ENCODE peak calls at places on chromosomes 16 and 17, in four cellular contexts. N is HepG2, W is K562, E is GM12878. D is an unnamed sample.

GRCh38 chr17:52148969-52149351 is 9.6 kb downstream of the CA10 start:
- DNase-seq in N (no peak), W (no peak), E (no peak), D (no peak)

GRCh38 chr16:85398688-85399582 is 214.2 kb upstream of the GSE1 start:
- DNase-seq in E (no peak), W (no peak), N (no peak), D (no peak)

GRCh38 chr17:3723188-3723555 is 531 bp upstream of the HASPIN start:
- DNase-seq in N (no peak), E (no peak), W (peak; percentile 18), D (no peak)

GRCh38 chr17:58364270-58364942 is 12.4 kb upstream of the SUPT4H1 start:
- DNase-seq in E (no peak), W (peak; percentile 90), N (peak; percentile 84), D (no peak)

GRCh38 chr17:50868594-50868993 is 2.4 kb upstream of the TOB1 start:
- DNase-seq in E (no peak), N (no peak), W (no peak), D (no peak)

GRCh38 chr16:1903845-1904820 is 14.1 kb downstream of the HS3ST6 start:
- DNase-seq in N (no peak), W (no peak), E (no peak), D (no peak)

GRCh38 chr17:61221597-61222471 is 177.8 kb upstream of the TBX2 start:
- DNase-seq in W (no peak), N (no peak), E (no peak), D (no peak)

GRCh38 chr17:15475620-15476354 is 8.4 kb upstream of the CDRT4 start:
- DNase-seq in E (no peak), W (no peak), N (peak; percentile 10), D (no peak)

GRCh38 chr16:24037335-24037734 is 201.6 kb downstream of the PRKCB start:
- DNase-seq in W (no peak), E (no peak), N (no peak), D (no peak)

GRCh38 chr16:67853670-67854069 is 6.2 kb upstream of the CENPT start:
- DNase-seq in E (no peak), N (no peak), W (no peak), D (no peak)

GRCh38 chr16:80733366-80733901 is 71.0 kb downstream of the CDYL2 start:
- DNase-seq in W (no peak), E (no peak), N (no peak), D (no peak)

GRCh38 chr17:45129940-45130639 is 2.2 kb downstream of the PLCD3 start:
- DNase-seq in W (no peak), E (no peak), N (peak; percentile 71), D (no peak)

GRCh38 chr16:14125030-14125681 is 54.0 kb downstream of the MRTFB start:
- DNase-seq in W (no peak), E (no peak), N (no peak), D (no peak)

GRCh38 chr16:1108299-1109252 is 12.5 kb upstream of the C1QTNF8 start:
- DNase-seq in N (no peak), W (no peak), E (no peak), D (no peak)

GRCh38 chr17:74842599-74843351 is 16.9 kb downstream of the GRIN2C start:
- DNase-seq in N (peak; percentile 52), E (no peak), W (peak; percentile 48), D (peak; percentile 89)

GRCh38 chr17:63545302-63545928 is 4.9 kb upstream of the DCAF7 start:
- DNase-seq in E (no peak), N (no peak), W (no peak), D (no peak)

GRCh38 chr16:83720981-83721380 is 86.8 kb upstream of the HSBP1 start:
- DNase-seq in E (no peak), W (no peak), N (no peak), D (no peak)

GRCh38 chr17:72362466-72363335 is 241.9 kb downstream of the SOX9 start:
- DNase-seq in E (no peak), W (no peak), N (peak; percentile 85), D (no peak)

GRCh38 chr17:64661731-64661980 is 451 bp downstream of the SMURF2 start:
- DNase-seq in W (no peak), E (no peak), N (no peak), D (no peak)

GRCh38 chr17:71085238-71086033 is 916.1 kb downstream of the KCNJ2 start:
- DNase-seq in W (peak; percentile 14), N (peak; percentile 48), E (no peak), D (peak; percentile 35)

GRCh38 chr16:66472961-66473610 is 46.0 kb downstream of the BEAN1 start:
- DNase-seq in E (no peak), W (peak; percentile 24), N (no peak), D (no peak)
- TF ChIP-seq BHLHE40 in E (no peak), W (no peak), N (no peak), D (no peak)

GRCh38 chr17:66673668-66674276 is 161.1 kb upstream of the CACNG5 start:
- DNase-seq in N (peak; percentile 43), W (peak; percentile 23), E (no peak), D (peak; percentile 67)
- TF ChIP-seq TARDBP in N (no peak), W (no peak), E (no peak), D (no peak)

GRCh38 chr17:489758-490329 is 137.2 kb upstream of the RPH3AL start:
- DNase-seq in E (no peak), W (peak; percentile 25), N (peak; percentile 14), D (peak; percentile 35)

GRCh38 chr17:488993-489757 is 136.6 kb upstream of the RPH3AL start:
- DNase-seq in N (peak; percentile 37), E (no peak), W (no peak), D (no peak)

GRCh38 chr17:493666-494065 is 141.1 kb upstream of the RPH3AL start:
- DNase-seq in W (no peak), E (no peak), N (no peak), D (no peak)

GRCh38 chr17:492015-492399 is 139.4 kb upstream of the RPH3AL start:
- DNase-seq in N (no peak), E (no peak), W (no peak), D (no peak)

DNA sequence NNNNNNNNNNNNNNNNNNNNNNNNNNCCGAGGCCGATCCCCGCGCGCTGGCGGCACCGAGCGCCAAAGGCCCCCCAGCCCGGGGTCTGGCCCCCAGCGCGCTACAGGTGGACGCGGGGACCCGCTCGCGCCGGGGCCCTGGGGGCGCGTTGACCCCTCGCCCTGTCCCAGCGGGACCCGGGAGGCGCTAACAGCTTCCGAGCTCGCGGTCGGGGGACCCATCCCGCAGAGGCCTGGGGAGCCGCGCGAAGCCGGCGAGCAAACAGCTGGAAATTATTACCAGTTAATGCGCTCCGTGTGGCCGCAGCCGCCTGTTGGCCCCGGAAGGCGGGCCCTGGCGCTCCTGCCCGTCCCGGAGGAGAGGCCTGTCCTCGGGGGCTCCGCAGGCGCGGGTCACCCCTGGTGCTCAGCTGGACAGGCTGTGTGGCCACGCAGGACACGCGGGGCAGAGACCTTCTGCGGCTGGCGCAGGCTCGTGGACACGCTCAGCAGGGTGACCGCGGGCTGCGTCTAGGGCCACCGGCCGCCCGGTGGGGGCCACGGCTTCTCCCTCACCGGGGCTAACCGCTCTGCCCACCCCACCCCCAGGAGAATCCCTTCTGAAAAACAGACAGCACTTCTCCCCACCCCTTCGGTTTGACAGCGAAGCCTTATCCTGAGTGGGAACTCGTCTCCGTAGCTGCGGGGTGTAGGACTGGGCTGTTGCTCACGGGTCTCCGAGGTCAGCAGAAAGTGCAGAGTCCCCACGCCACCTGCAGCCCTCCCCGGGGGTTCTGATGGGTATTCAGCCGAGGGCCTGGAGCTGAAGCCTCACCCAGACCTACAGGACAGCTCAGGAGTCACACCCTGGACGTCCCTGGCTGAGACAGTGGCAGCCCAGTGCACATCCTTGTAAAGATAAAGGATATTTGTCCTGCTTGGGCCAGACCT is 138.7 kb upstream of the RPH3AL start:
- DNase-seq in W (peak; percentile 18), E (no peak), N (peak; percentile 51), D (peak; percentile 61)
- TF ChIP-seq FOXK2 in W (no peak), E (no peak), N (no peak), D (no peak)

GRCh38 chr17:18070861-18071340 is 16.8 kb upstream of the DRG2 start:
- DNase-seq in E (no peak), W (peak; percentile 69), N (no peak), D (peak; percentile 35)
- TF ChIP-seq BHLHE40 in E (no peak), W (no peak), N (no peak), D (no peak)

GRCh38 chr16:50644730-50645129 is 36.4 kb downstream of the SNX20 start:
- DNase-seq in E (no peak), N (no peak), W (no peak), D (no peak)

GRCh38 chr16:50641818-50642187 is 39.3 kb downstream of the SNX20 start:
- DNase-seq in W (no peak), E (no peak), N (no peak), D (no peak)

GRCh38 chr16:50642349-50642748 is 38.8 kb downstream of the SNX20 start:
- DNase-seq in W (no peak), E (no peak), N (peak; percentile 57), D (no peak)

GRCh38 chr16:50644245-50644644 is 36.9 kb downstream of the SNX20 start:
- DNase-seq in W (no peak), E (no peak), N (no peak), D (no peak)

GRCh38 chr16:50643192-50643591 is 37.9 kb downstream of the SNX20 start:
- DNase-seq in E (no peak), N (no peak), W (no peak), D (no peak)
- TF ChIP-seq TARDBP in E (no peak), N (no peak), W (no peak), D (no peak)